ENCODE peak calls at places on chromosomes 5 and 9, in six cellular contexts. M is lower leg skin, Y is H1, S is Peyer's patch, A is stomach, P is testis. C is an unnamed sample.

GRCh38 chr5:128674837-128675446 is 136.9 kb upstream of the FBN2 start:
- DNase-seq in S (no peak), M (no peak), A (peak), P (peak), Y (peak), C (peak)

GRCh38 chr5:80990527-80990926 is 30.4 kb downstream of the RASGRF2 start:
- DNase-seq in Y (no peak), A (no peak), P (no peak), S (no peak), M (no peak), C (no peak)

GRCh38 chr9:78879324-78880100 is 582.6 kb downstream of the PSAT1 start:
- DNase-seq in M (no peak), Y (no peak), A (no peak), S (no peak), P (no peak), C (no peak)

GRCh38 chr9:34547960-34548603 is 25.3 kb upstream of the ENHO start:
- DNase-seq in M (peak), S (no peak), A (peak), Y (peak), P (peak), C (peak)

GRCh38 chr9:29332789-29333188 is 1759.5 kb upstream of the C9orf72 start:
- DNase-seq in S (no peak), Y (no peak), M (no peak), P (no peak), A (no peak), C (no peak)

GRCh38 chr9:16619897-16620296 is 250.6 kb downstream of the BNC2 start:
- DNase-seq in P (no peak), M (no peak), Y (no peak), A (no peak), S (no peak), C (no peak)

GRCh38 chr5:73418244-73418691 is 30.3 kb downstream of the FOXD1 start:
- DNase-seq in P (no peak), M (no peak), A (no peak), Y (no peak), S (no peak), C (no peak)

GRCh38 chr5:175593794-175594193 is 64.1 kb upstream of the HRH2 start:
- DNase-seq in A (no peak), P (no peak), M (no peak), S (no peak), Y (no peak), C (no peak)

GRCh38 chr9:105405514-105406131 is 42.2 kb upstream of the FSD1L start:
- DNase-seq in S (no peak), Y (no peak), P (no peak), M (no peak), A (no peak), C (peak)

GRCh38 chr9:33024126-33024965 is 727 bp upstream of the DNAJA1 start:
- DNase-seq in A (no peak), Y (no peak), P (peak), S (no peak), M (peak), C (peak)

GRCh38 chr9:121927081-121927480 is 166.0 kb downstream of the TTLL11 start:
- DNase-seq in Y (no peak), S (no peak), A (no peak), P (no peak), M (no peak), C (no peak)

GRCh38 chr5:64971990-64972389 is 203.3 kb downstream of the CWC27 start:
- DNase-seq in P (no peak), Y (no peak), M (no peak), S (no peak), A (no peak), C (no peak)

GRCh38 chr5:73596705-73597328 is 29.2 kb upstream of the ARHGEF28 start:
- DNase-seq in A (no peak), P (peak), S (no peak), Y (peak), M (no peak), C (peak)

GRCh38 chr9:7392161-7392560 is 407.4 kb downstream of the DMAC1 start:
- DNase-seq in A (no peak), S (no peak), M (no peak), Y (no peak), P (no peak), C (no peak)

GRCh38 chr5:1966461-1966860 is 83.7 kb upstream of the IRX4 start:
- DNase-seq in P (no peak), A (no peak), M (peak), Y (no peak), S (no peak), C (no peak)

GRCh38 chr5:154593091-154593490 is 115.1 kb upstream of the HAND1 start:
- DNase-seq in A (no peak), S (no peak), M (no peak), Y (no peak), P (no peak), C (no peak)

GRCh38 chr5:135606431-135606830 is 27.6 kb upstream of the CXCL14 start:
- DNase-seq in A (no peak), M (peak), S (no peak), Y (peak), P (no peak), C (no peak)

GRCh38 chr5:82031220-82032119 is 59.6 kb downstream of the ATG10 start:
- DNase-seq in A (no peak), P (no peak), S (no peak), Y (peak), M (no peak), C (no peak)

GRCh38 chr5:172455087-172455381 is 709 bp upstream of the SH3PXD2B start:
- DNase-seq in P (no peak), A (no peak), M (no peak), Y (no peak), S (no peak), C (no peak)

GRCh38 chr5:105688227-105688807 is 1982.4 kb downstream of the EFNA5 start:
- DNase-seq in P (no peak), M (no peak), Y (peak), A (no peak), S (no peak), C (no peak)

GRCh38 chr5:95723632-95724369 is 7.3 kb upstream of the RHOBTB3 start:
- DNase-seq in S (no peak), A (peak), P (peak), Y (no peak), M (no peak), C (peak)

GRCh38 chr9:95507456-95508241 is 9.1 kb downstream of the PTCH1 start:
- DNase-seq in M (no peak), Y (peak), A (peak), S (peak), P (peak), C (peak)

GRCh38 chr9:75850459-75851200 is 39.8 kb upstream of the PCSK5 start:
- DNase-seq in S (no peak), Y (no peak), M (no peak), P (no peak), A (no peak), C (no peak)

GRCh38 chr9:95338243-95338642 is 20.7 kb upstream of the FANCC start:
- DNase-seq in Y (no peak), A (no peak), M (no peak), S (no peak), P (no peak), C (no peak)

GRCh38 chr9:34443976-34444375 is 14.4 kb downstream of the FAM219A start:
- DNase-seq in Y (no peak), M (no peak), A (no peak), S (no peak), P (no peak), C (peak)

GRCh38 chr9:33202552-33203300 is 35.6 kb upstream of the B4GALT1 start:
- DNase-seq in M (no peak), S (peak), P (peak), Y (no peak), A (peak), C (peak)

GRCh38 chr5:131613423-131613822 is 21.6 kb downstream of the RAPGEF6 start:
- DNase-seq in M (no peak), A (no peak), Y (no peak), P (no peak), S (no peak), C (no peak)

GRCh38 chr9:107492381-107492780 is 2.8 kb upstream of the KLF4 start:
- DNase-seq in A (no peak), P (no peak), M (no peak), S (no peak), Y (no peak), C (no peak)

GRCh38 chr5:56951946-56952691 is at the start of gene MIER3:
- DNase-seq in M (peak), S (peak), Y (peak), A (peak), P (peak), C (peak)
- TF ChIP-seq POLR2A in M (no peak), S (no peak), Y (peak), A (no peak), P (no peak), C (peak)

GRCh38 chr5:151742870-151743294 is 15.5 kb downstream of the ATOX1 start:
- DNase-seq in M (no peak), A (no peak), Y (peak), S (no peak), P (peak), C (peak)
- TF ChIP-seq POLR2A in M (no peak), A (no peak), Y (no peak), S (no peak), P (no peak), C (no peak)

DNA sequence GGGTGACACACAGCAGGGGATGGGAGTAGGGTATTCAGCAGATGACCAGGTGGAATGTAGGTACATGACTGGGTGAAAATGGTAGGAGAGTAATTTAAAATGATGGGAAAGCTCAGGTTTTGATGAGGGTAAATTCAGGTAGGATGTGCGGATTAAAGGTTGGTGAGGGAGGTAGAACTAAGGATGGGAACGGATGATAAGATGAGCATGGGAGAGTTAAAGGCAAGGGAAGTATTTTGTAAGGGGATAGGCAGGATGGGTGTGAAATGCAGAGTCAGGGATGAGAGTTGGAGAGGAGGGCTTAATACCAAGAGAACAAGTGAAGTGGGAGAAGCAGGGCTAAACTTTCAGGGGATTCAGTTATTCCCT is 1.5 kb downstream of the TLN1 start:
- DNase-seq in A (no peak), Y (no peak), S (no peak), M (no peak), P (no peak), C (no peak)
- TF ChIP-seq POLR2A in A (no peak), Y (no peak), S (no peak), M (no peak), P (no peak), C (no peak)

GRCh38 chr5:558326-558725 is 34.1 kb upstream of the SLC9A3 start:
- DNase-seq in S (no peak), A (no peak), P (no peak), Y (no peak), M (no peak), C (no peak)

GRCh38 chr5:561408-561807 is 37.2 kb upstream of the SLC9A3 start:
- DNase-seq in M (no peak), Y (no peak), A (no peak), P (no peak), S (no peak), C (no peak)

GRCh38 chr5:558871-559503 is 34.7 kb upstream of the SLC9A3 start:
- DNase-seq in Y (no peak), P (no peak), S (no peak), A (no peak), M (no peak), C (no peak)

GRCh38 chr5:556909-557441 is 32.7 kb upstream of the SLC9A3 start:
- DNase-seq in S (no peak), Y (no peak), A (peak), P (no peak), M (no peak), C (no peak)

GRCh38 chr5:560792-561166 is 36.5 kb upstream of the SLC9A3 start:
- DNase-seq in M (no peak), Y (no peak), S (no peak), P (no peak), A (no peak), C (no peak)
- TF ChIP-seq POLR2A in M (no peak), Y (no peak), S (no peak), P (no peak), A (no peak), C (no peak)

DNA sequence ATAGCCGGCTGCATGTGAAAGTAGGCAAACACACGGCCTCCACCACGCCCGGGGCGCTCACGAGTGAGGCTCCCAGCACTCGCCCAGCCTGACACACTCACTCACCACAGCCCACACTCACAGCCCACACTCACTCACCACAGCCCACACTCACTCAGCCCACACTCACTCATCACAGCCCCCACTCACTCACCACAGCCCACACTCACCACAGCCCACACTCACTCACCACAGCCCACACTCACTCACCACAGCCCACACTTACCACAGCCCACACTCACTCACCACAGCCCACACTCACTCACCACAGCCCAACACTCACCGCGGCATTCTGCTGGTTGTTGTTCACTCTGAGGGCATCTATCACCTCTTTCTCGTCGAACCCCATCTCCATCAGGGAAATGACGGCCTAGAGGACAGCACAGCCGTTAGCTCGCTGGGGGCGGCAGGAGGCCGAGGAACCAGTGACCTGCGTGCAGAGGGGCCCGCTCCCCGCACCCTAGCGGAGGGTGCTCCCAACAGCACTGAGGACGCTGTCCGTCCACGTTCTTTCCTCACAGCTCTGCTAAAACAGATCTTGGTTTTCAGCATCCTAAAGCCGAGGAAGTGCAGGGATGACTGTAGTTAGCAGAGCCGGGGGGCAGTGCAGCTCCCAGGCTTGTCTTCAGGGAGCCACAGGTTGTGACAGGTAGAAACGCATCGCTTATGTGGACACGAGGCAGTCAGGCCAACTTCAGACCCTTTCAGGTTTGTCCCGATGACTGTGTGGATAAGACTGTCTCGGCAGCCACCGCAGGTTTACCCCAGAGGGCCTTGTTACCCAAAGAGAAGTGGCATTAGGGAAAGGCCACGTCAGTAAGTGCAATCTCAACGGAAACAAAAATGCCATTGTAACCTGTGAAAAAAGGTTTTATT is 21.6 kb downstream of the UBAC1 start:
- DNase-seq in P (no peak), A (no peak), M (no peak), Y (no peak), S (no peak), C (peak)
- TF ChIP-seq POLR2A in P (no peak), A (no peak), M (no peak), Y (no peak), S (no peak), C (no peak)

DNA sequence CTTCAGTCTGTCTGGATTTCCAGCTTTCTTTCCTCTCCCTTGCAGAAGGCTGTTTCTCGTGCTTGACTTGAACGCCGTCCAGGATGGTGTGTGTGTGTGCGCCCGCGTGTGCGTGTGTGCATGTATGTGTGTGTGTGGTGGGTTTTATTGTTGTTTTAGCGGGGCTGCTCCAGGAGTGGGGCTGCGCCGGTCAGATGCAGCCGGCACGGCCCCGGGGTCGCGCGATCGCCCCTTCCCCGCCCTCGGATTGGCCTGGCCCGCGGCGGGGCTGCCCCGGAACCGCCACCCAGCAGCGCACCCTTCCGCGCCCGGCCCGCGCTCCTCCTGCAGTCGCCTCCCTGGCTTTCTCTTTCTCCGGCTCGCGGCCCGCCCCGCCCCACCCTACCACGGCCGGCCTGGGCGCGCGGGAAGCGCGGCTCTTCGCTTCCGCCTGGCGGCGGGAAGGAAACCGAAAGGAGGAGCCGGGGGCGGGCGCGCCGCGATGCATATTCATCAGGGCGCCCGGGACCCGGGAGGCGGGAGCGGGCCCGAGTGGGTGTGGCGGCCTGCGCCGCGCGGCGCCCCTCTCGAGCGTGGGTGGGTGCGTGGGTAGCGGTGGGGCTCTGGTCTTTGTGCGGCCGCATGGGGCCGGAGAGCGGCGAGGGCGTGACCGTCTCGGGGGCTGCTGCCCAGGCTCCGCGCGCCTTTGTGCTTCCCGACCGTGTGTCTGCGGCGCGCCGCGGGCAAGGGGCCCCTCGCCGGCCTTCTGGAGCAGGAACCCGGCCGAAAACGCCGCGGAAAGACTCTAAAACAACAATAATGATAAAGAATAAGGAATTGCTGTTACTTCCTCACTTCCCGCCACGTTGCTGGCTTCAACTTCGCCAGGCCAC is 8.5 kb upstream of the NFIB start:
- DNase-seq in A (peak), S (peak), Y (peak), P (peak), M (peak), C (peak)
- TF ChIP-seq POLR2A in A (no peak), S (peak), Y (no peak), P (no peak), M (no peak), C (no peak)

DNA sequence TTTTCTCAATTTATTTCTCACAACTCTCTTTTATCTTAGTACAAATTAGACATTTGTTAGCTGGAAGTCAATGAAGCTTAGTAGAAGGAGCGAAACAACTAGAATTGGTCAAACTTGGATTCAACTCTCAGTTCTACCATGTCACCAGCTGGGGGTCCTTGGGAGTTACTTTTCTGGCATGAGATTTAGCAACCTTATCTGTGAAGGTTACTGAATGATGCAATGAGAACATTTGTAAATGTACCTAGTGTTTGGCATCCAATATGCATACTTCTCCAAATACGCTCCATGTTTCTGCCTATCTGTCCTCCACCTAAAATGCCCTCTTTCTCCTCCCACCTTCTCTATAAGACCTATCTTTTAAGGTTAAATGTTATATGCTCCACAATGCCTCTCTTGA is 6.3 kb downstream of the HNRNPA0 start:
- DNase-seq in A (no peak), P (no peak), Y (no peak), S (no peak), M (no peak), C (peak)
- TF ChIP-seq POLR2A in A (no peak), P (no peak), Y (no peak), S (no peak), M (no peak), C (no peak)

GRCh38 chr9:110170728-110171257 is 37.2 kb downstream of the C9orf152 start:
- DNase-seq in S (no peak), M (no peak), A (no peak), Y (no peak), P (no peak), C (peak)
- TF ChIP-seq POLR2A in S (no peak), M (no peak), A (no peak), Y (no peak), P (no peak), C (no peak)

GRCh38 chr9:112332272-112332671 is 1.1 kb downstream of the PTBP3 start:
- DNase-seq in S (no peak), Y (no peak), P (no peak), A (no peak), M (no peak), C (no peak)

GRCh38 chr9:112332674-112332976 is 794 bp downstream of the PTBP3 start:
- DNase-seq in Y (no peak), M (no peak), A (no peak), S (no peak), P (no peak), C (no peak)

GRCh38 chr9:112333639-112334318 is 360 bp upstream of the PTBP3 start:
- DNase-seq in A (peak), P (peak), S (peak), M (peak), Y (peak), C (peak)

GRCh38 chr9:112334319-112334828 is 955 bp upstream of the PTBP3 start:
- DNase-seq in M (no peak), A (no peak), Y (no peak), S (peak), P (peak), C (peak)

GRCh38 chr9:112332977-112333638 is at the start of gene PTBP3:
- DNase-seq in A (peak), M (peak), S (peak), Y (peak), P (peak), C (peak)
- TF ChIP-seq POLR2A in A (no peak), M (peak), S (peak), Y (peak), P (peak), C (peak)

C was measured in NB4.